ENCODE peak calls at places on chromosomes 4 and X, in nine cellular contexts. S is naive thymus-derived CD4-positive, alpha-beta T cell; O is breast epithelium; M is mammary epithelial cell; J is BJ; G is mucosa of descending colon; W is aorta; U is tibial artery; X is cardiac fibroblast. I is an unnamed sample.
A peak's percentile ranks its signal among the peaks of the same experiment; 100 is the strongest.

GRCh38 chrX:143095311-143095710 is 69.6 kb downstream of the SPANXN4 start:
- DNase-seq in S (no peak), O (no peak), M (no peak), J (no peak), G (no peak), W (no peak), U (no peak), X (no peak), I (no peak)

GRCh38 chrX:134177527-134177926 is 59.5 kb upstream of the CCDC160 start:
- DNase-seq in S (no peak), O (no peak), M (no peak), J (no peak), G (no peak), W (no peak), U (no peak), X (no peak), I (no peak)

GRCh38 chr4:27986476-27986875 is 1125.8 kb downstream of the STIM2 start:
- DNase-seq in S (no peak), O (no peak), M (no peak), J (no peak), G (no peak), W (no peak), U (no peak), X (no peak), I (no peak)

GRCh38 chrX:85243761-85244410 is at the start of the genes SATL1 and ZNF711:
- DNase-seq in S (peak; percentile 8), O (peak; percentile 42), M (peak; percentile 2), J (no peak), G (peak; percentile 52), W (peak; percentile 47), U (peak; percentile 20), X (peak; percentile 1), I (peak; percentile 10)

GRCh38 chr4:127400736-127401346 is 231.9 kb upstream of the INTU start:
- DNase-seq in S (no peak), O (no peak), M (peak; percentile 61), J (peak; percentile 13), G (peak; percentile 34), W (peak; percentile 63), U (peak; percentile 47), X (peak; percentile 81), I (no peak)

GRCh38 chr4:143367863-143368262 is 31.2 kb downstream of the GAB1 start:
- DNase-seq in S (no peak), O (no peak), M (no peak), J (no peak), G (no peak), W (no peak), U (no peak), X (no peak), I (no peak)

GRCh38 chrX:397575-397974 is 10.9 kb upstream of the PPP2R3B start:
- DNase-seq in S (no peak), O (no peak), M (no peak), J (peak; percentile 94), G (no peak), W (no peak), U (no peak), X (peak; percentile 79), I (no peak)

GRCh38 chr4:120009731-120010130 is 56.9 kb downstream of the MAD2L1 start:
- DNase-seq in S (no peak), O (no peak), M (peak; percentile 69), J (no peak), G (no peak), W (no peak), U (no peak), X (peak; percentile 89), I (no peak)

GRCh38 chrX:54473993-54474859 is 21.8 kb downstream of the FGD1 start:
- DNase-seq in S (no peak), O (no peak), M (peak; percentile 76), J (no peak), G (no peak), W (no peak), U (no peak), X (no peak), I (no peak)

GRCh38 chrX:134236690-134237362 is at the start of gene CCDC160:
- DNase-seq in S (no peak), O (peak; percentile 50), M (no peak), J (no peak), G (peak; percentile 43), W (peak; percentile 58), U (peak; percentile 20), X (peak; percentile 3), I (no peak)

GRCh38 chr4:184343400-184344177 is 125.9 kb upstream of the ENPP6 start:
- DNase-seq in S (peak; percentile 19), O (peak; percentile 66), M (peak; percentile 70), J (peak; percentile 31), G (peak; percentile 82), W (peak; percentile 83), U (peak; percentile 68), X (peak; percentile 78), I (no peak)

GRCh38 chr4:80026080-80026479 is 46.9 kb downstream of the ANTXR2 start:
- DNase-seq in S (no peak), O (no peak), M (no peak), J (no peak), G (no peak), W (no peak), U (no peak), X (no peak), I (no peak)

GRCh38 chrX:153922286-153922573 is 3.8 kb downstream of the ARHGAP4 start:
- DNase-seq in S (no peak), O (no peak), M (no peak), J (no peak), G (no peak), W (no peak), U (no peak), X (no peak), I (no peak)

GRCh38 chrX:153921070-153921469 is 5.0 kb downstream of the ARHGAP4 start:
- DNase-seq in S (no peak), O (no peak), M (no peak), J (no peak), G (no peak), W (peak; percentile 37), U (no peak), X (no peak), I (no peak)

GRCh38 chrX:153921511-153922285 is 4.4 kb downstream of the ARHGAP4 start:
- DNase-seq in S (no peak), O (no peak), M (no peak), J (no peak), G (no peak), W (peak; percentile 50), U (no peak), X (no peak), I (no peak)

GRCh38 chrX:153924149-153924861 is 1.8 kb downstream of the ARHGAP4 start:
- DNase-seq in S (peak; percentile 42), O (no peak), M (peak; percentile 10), J (no peak), G (no peak), W (no peak), U (peak; percentile 39), X (peak; percentile 37), I (no peak)

DNA sequence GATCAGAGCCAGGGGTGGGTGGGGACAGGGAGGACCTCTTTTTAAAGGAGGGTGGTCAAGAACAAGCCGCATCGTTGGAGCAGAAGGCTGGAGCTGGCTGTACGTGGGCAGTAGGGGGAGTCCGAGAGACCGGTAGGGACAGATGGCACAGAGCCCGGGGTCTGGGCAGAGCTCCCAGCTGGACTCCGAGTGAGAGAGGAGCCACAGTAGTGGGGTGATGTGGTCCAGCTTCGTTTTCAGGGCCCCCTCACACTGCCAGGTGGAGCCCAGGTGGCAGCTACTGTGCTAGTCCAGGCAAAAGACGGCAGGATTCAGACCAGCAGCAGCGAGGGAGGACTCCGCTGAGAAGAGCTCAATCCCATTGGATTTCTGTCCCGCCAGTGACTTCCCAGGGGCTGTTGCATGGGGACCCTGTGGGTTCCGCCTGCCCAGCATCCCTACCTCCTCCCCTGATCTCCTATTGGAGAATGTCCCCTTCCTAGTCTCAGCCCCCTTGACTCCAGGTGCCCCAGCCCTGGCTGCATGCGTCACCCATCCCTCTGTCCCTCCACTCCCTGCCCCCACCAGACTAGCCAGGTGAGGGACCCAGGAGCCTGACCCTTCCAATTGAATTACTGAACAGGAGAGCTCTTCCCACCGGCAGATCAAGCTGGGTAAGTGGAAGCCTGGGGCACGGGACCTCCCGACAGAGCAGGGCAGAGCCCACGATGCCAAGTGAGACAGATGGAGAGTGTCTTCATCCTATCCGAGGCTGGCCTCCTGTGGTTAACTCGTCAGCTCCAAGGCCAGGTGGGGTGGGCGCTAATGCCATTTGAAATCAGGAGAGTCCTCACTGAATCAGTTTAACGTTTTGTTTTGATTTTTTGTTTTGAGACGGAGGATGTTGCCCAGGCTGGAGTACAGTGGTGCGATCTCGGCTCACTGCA is 2.9 kb downstream of the ARHGAP4 start:
- DNase-seq in S (no peak), O (peak; percentile 77), M (peak; percentile 17), J (no peak), G (peak; percentile 54), W (peak; percentile 85), U (peak; percentile 80), X (peak; percentile 59), I (no peak)
- H3K4me3 ChIP-seq in S (peak overlapping the region; percentile 70), O (no peak overlapping the region), M (no peak overlapping the region), J (no peak overlapping the region), G (no peak overlapping the region), W (no peak overlapping the region), U (no peak overlapping the region), X (no peak overlapping the region), I (peak overlapping the region; percentile 87)

GRCh38 chrX:7385131-7385530 is 237.2 kb upstream of the PUDP start:
- DNase-seq in S (no peak), O (no peak), M (no peak), J (no peak), G (no peak), W (no peak), U (no peak), X (no peak), I (no peak)
- H3K4me3 ChIP-seq in S (no peak overlapping the region), O (no peak overlapping the region), M (no peak overlapping the region), J (no peak overlapping the region), G (no peak overlapping the region), W (no peak overlapping the region), U (no peak overlapping the region), X (no peak overlapping the region), I (no peak overlapping the region)

GRCh38 chrX:131830400-131831184 is 192.5 kb upstream of the STK26 start:
- DNase-seq in S (peak; percentile 72), O (no peak), M (peak; percentile 40), J (no peak), G (no peak), W (peak; percentile 78), U (peak; percentile 46), X (peak; percentile 88), I (peak; percentile 49)
- H3K4me3 ChIP-seq in S (peak overlapping the region; percentile 37), O (peak overlapping the region; percentile 49), M (no peak overlapping the region), J (no peak overlapping the region), G (no peak overlapping the region), W (no peak overlapping the region), U (peak overlapping the region; percentile 18), X (peak overlapping the region; percentile 51), I (no peak overlapping the region)

GRCh38 chr4:73704314-73705055 is 35.9 kb upstream of the CXCL8 start:
- DNase-seq in S (no peak), O (no peak), M (peak; percentile 99), J (peak; percentile 97), G (no peak), W (peak; percentile 72), U (peak; percentile 87), X (peak; percentile 100), I (no peak)
- H3K4me3 ChIP-seq in S (no peak overlapping the region), O (no peak overlapping the region), M (no peak overlapping the region), J (no peak overlapping the region), G (no peak overlapping the region), W (no peak overlapping the region), U (no peak overlapping the region), X (no peak overlapping the region), I (no peak overlapping the region)

GRCh38 chr4:186241616-186242015 is 14.3 kb downstream of the KLKB1 start:
- DNase-seq in S (no peak), O (no peak), M (no peak), J (no peak), G (no peak), W (no peak), U (no peak), X (no peak), I (no peak)
- H3K4me3 ChIP-seq in S (no peak overlapping the region), O (no peak overlapping the region), M (no peak overlapping the region), J (no peak overlapping the region), G (no peak overlapping the region), W (no peak overlapping the region), U (no peak overlapping the region), X (no peak overlapping the region), I (no peak overlapping the region)

I was measured in CD8-positive, alpha-beta T cell.